ENCODE peak calls at places on chromosomes 12 and 14, in seven cellular contexts. B, X, E, H, P, R and Q are unnamed samples.

GRCh38 chr14:35366048-35366428 is 38.5 kb downstream of the NFKBIA start:
- DNase-seq in B (no peak), X (no peak), E (no peak), H (no peak), P (no peak), R (no peak), Q (no peak)

GRCh38 chr14:54718046-54718445 is 151.1 kb downstream of the SAMD4A start:
- DNase-seq in B (no peak), X (peak; percentile 31), E (no peak), H (no peak), P (no peak), R (no peak), Q (no peak)

GRCh38 chr12:32252199-32253073 is 145.8 kb downstream of the BICD1 start:
- DNase-seq in B (peak; percentile 99), X (no peak), E (no peak), H (no peak), P (no peak), R (no peak), Q (peak; percentile 20)

GRCh38 chr14:77377502-77377844 is 294 bp downstream of the SAMD15 start:
- DNase-seq in B (no peak), X (no peak), E (no peak), H (no peak), P (no peak), R (no peak), Q (no peak)

GRCh38 chr12:26028953-26029740 is 70.7 kb downstream of the RASSF8 start:
- DNase-seq in B (no peak), X (peak; percentile 23), E (no peak), H (peak; percentile 65), P (no peak), R (peak; percentile 15), Q (peak; percentile 29)

GRCh38 chr12:67958187-67958586 is 31.1 kb upstream of the IFNG-AS1 start:
- DNase-seq in B (no peak), X (no peak), E (no peak), H (no peak), P (no peak), R (no peak), Q (no peak)

GRCh38 chr14:76995279-76996035 is 33.1 kb downstream of the IRF2BPL start:
- DNase-seq in B (no peak), X (no peak), E (no peak), H (no peak), P (no peak), R (no peak), Q (peak; percentile 13)

GRCh38 chr14:83473846-83474245 is 1940.2 kb upstream of the SEL1L start:
- DNase-seq in B (no peak), X (no peak), E (no peak), H (no peak), P (no peak), R (no peak), Q (peak; percentile 14)

GRCh38 chr12:52391618-52392002 is 6.2 kb upstream of the KRT84 start:
- DNase-seq in B (peak; percentile 92), X (peak; percentile 79), E (peak; percentile 83), H (peak; percentile 81), P (no peak), R (no peak), Q (peak; percentile 92)

GRCh38 chr12:98471085-98471484 is 44.3 kb upstream of the TMPO start:
- DNase-seq in B (no peak), X (no peak), E (no peak), H (no peak), P (no peak), R (no peak), Q (no peak)